ENCODE peak calls at places on chromosome 11, in nine cellular contexts. One of them, this sample, is unnamed.

GRCh38 chr11:77821349-77821851 is 456 bp downstream of the AAMDC start:
- DNase-seq in AG09309: no peak
- DNase-seq in HFFc6: peak; percentile 32
- DNase-seq in mammary epithelial cell: peak; percentile 33
- DNase-seq in HFF-Myc: no peak
- DNase-seq in GM10248: peak; percentile 28
- DNase-seq in mesothelial cell of epicardium: no peak
- DNase-seq in Calu3: peak; percentile 14
- DNase-seq in upper lobe of right lung: peak; percentile 68
- DNase-seq in this sample: peak; percentile 28

GRCh38 chr11:31805037-31805628 is 6.0 kb downstream of the PAX6 start:
- DNase-seq in AG09309: no peak
- DNase-seq in HFFc6: no peak
- DNase-seq in mammary epithelial cell: no peak
- DNase-seq in HFF-Myc: no peak
- DNase-seq in GM10248: peak; percentile 22
- DNase-seq in mesothelial cell of epicardium: peak; percentile 43
- DNase-seq in Calu3: no peak
- DNase-seq in upper lobe of right lung: no peak
- DNase-seq in this sample: peak; percentile 51

GRCh38 chr11:24496728-24497396 is at the start of gene LUZP2:
- DNase-seq in AG09309: no peak
- DNase-seq in HFFc6: no peak
- DNase-seq in mammary epithelial cell: peak; percentile 28
- DNase-seq in HFF-Myc: no peak
- DNase-seq in GM10248: no peak
- DNase-seq in mesothelial cell of epicardium: peak; percentile 68
- DNase-seq in Calu3: peak; percentile 53
- DNase-seq in upper lobe of right lung: peak; percentile 61
- DNase-seq in this sample: peak; percentile 77

GRCh38 chr11:46240861-46241260 is 36.6 kb upstream of the CREB3L1 start:
- DNase-seq in AG09309: no peak
- DNase-seq in HFFc6: no peak
- DNase-seq in mammary epithelial cell: no peak
- DNase-seq in HFF-Myc: no peak
- DNase-seq in GM10248: no peak
- DNase-seq in mesothelial cell of epicardium: no peak
- DNase-seq in Calu3: no peak
- DNase-seq in upper lobe of right lung: no peak
- DNase-seq in this sample: no peak

GRCh38 chr11:8390851-8391612 is 127.4 kb upstream of the LMO1 start:
- DNase-seq in AG09309: no peak
- DNase-seq in HFFc6: no peak
- DNase-seq in mammary epithelial cell: no peak
- DNase-seq in HFF-Myc: no peak
- DNase-seq in GM10248: no peak
- DNase-seq in mesothelial cell of epicardium: no peak
- DNase-seq in Calu3: no peak
- DNase-seq in upper lobe of right lung: no peak
- DNase-seq in this sample: no peak

GRCh38 chr11:47847892-47848635 is at the start of gene NUP160:
- DNase-seq in AG09309: no peak
- DNase-seq in HFFc6: peak; percentile 27
- DNase-seq in mammary epithelial cell: peak; percentile 69
- DNase-seq in HFF-Myc: no peak
- DNase-seq in GM10248: peak; percentile 91
- DNase-seq in mesothelial cell of epicardium: peak; percentile 88
- DNase-seq in Calu3: peak; percentile 91
- DNase-seq in upper lobe of right lung: peak; percentile 95
- DNase-seq in this sample: peak; percentile 91

GRCh38 chr11:56819916-56820315 is 71.4 kb upstream of the OR9G4 start:
- DNase-seq in AG09309: no peak
- DNase-seq in HFFc6: no peak
- DNase-seq in mammary epithelial cell: peak; percentile 65
- DNase-seq in HFF-Myc: no peak
- DNase-seq in GM10248: no peak
- DNase-seq in mesothelial cell of epicardium: no peak
- DNase-seq in Calu3: no peak
- DNase-seq in upper lobe of right lung: no peak
- DNase-seq in this sample: peak; percentile 15

GRCh38 chr11:111906680-111907079 is 4.9 kb downstream of the CRYAB start:
- DNase-seq in AG09309: no peak
- DNase-seq in HFFc6: no peak
- DNase-seq in mammary epithelial cell: no peak
- DNase-seq in HFF-Myc: no peak
- DNase-seq in GM10248: no peak
- DNase-seq in mesothelial cell of epicardium: no peak
- DNase-seq in Calu3: no peak
- DNase-seq in upper lobe of right lung: no peak
- DNase-seq in this sample: no peak

GRCh38 chr11:73680687-73681086 is 34.3 kb downstream of the PLEKHB1 start:
- DNase-seq in AG09309: no peak
- DNase-seq in HFFc6: no peak
- DNase-seq in mammary epithelial cell: no peak
- DNase-seq in HFF-Myc: no peak
- DNase-seq in GM10248: no peak
- DNase-seq in mesothelial cell of epicardium: no peak
- DNase-seq in Calu3: no peak
- DNase-seq in upper lobe of right lung: no peak
- DNase-seq in this sample: no peak

GRCh38 chr11:95076416-95076815 is 9.7 kb downstream of the SRSF8 start:
- DNase-seq in AG09309: no peak
- DNase-seq in HFFc6: no peak
- DNase-seq in mammary epithelial cell: peak; percentile 64
- DNase-seq in HFF-Myc: no peak
- DNase-seq in GM10248: no peak
- DNase-seq in mesothelial cell of epicardium: no peak
- DNase-seq in Calu3: peak; percentile 26
- DNase-seq in upper lobe of right lung: no peak
- DNase-seq in this sample: no peak

GRCh38 chr11:132785878-132786277 is 746.4 kb downstream of the OPCML start:
- DNase-seq in AG09309: no peak
- DNase-seq in HFFc6: no peak
- DNase-seq in mammary epithelial cell: no peak
- DNase-seq in HFF-Myc: no peak
- DNase-seq in GM10248: no peak
- DNase-seq in mesothelial cell of epicardium: no peak
- DNase-seq in Calu3: no peak
- DNase-seq in upper lobe of right lung: no peak
- DNase-seq in this sample: no peak

GRCh38 chr11:8234425-8234821 is 29.3 kb downstream of the LMO1 start:
- DNase-seq in AG09309: no peak
- DNase-seq in HFFc6: no peak
- DNase-seq in mammary epithelial cell: no peak
- DNase-seq in HFF-Myc: no peak
- DNase-seq in GM10248: no peak
- DNase-seq in mesothelial cell of epicardium: no peak
- DNase-seq in Calu3: peak; percentile 36
- DNase-seq in upper lobe of right lung: no peak
- DNase-seq in this sample: peak; percentile 14

GRCh38 chr11:123246749-123247497 is 51.9 kb upstream of the CLMP start:
- DNase-seq in AG09309: no peak
- DNase-seq in HFFc6: peak; percentile 65
- DNase-seq in mammary epithelial cell: peak; percentile 59
- DNase-seq in HFF-Myc: peak; percentile 41
- DNase-seq in GM10248: peak; percentile 82
- DNase-seq in mesothelial cell of epicardium: peak; percentile 88
- DNase-seq in Calu3: peak; percentile 81
- DNase-seq in upper lobe of right lung: peak; percentile 88
- DNase-seq in this sample: peak; percentile 92

GRCh38 chr11:61811831-61812230 is 5.0 kb downstream of the FADS1 start:
- DNase-seq in AG09309: no peak
- DNase-seq in HFFc6: no peak
- DNase-seq in mammary epithelial cell: no peak
- DNase-seq in HFF-Myc: no peak
- DNase-seq in GM10248: no peak
- DNase-seq in mesothelial cell of epicardium: no peak
- DNase-seq in Calu3: no peak
- DNase-seq in upper lobe of right lung: no peak
- DNase-seq in this sample: no peak

GRCh38 chr11:130606781-130607511 is 158.5 kb downstream of the ADAMTS15 start:
- DNase-seq in AG09309: no peak
- DNase-seq in HFFc6: no peak
- DNase-seq in mammary epithelial cell: no peak
- DNase-seq in HFF-Myc: no peak
- DNase-seq in GM10248: no peak
- DNase-seq in mesothelial cell of epicardium: peak; percentile 72
- DNase-seq in Calu3: no peak
- DNase-seq in upper lobe of right lung: no peak
- DNase-seq in this sample: no peak

GRCh38 chr11:1228183-1228821 is 5.4 kb downstream of the MUC5B start:
- DNase-seq in AG09309: no peak
- DNase-seq in HFFc6: no peak
- DNase-seq in mammary epithelial cell: no peak
- DNase-seq in HFF-Myc: no peak
- DNase-seq in GM10248: no peak
- DNase-seq in mesothelial cell of epicardium: no peak
- DNase-seq in Calu3: no peak
- DNase-seq in upper lobe of right lung: peak; percentile 62
- DNase-seq in this sample: peak; percentile 20

GRCh38 chr11:32893091-32893946 is 708 bp downstream of the QSER1 start:
- DNase-seq in AG09309: no peak
- DNase-seq in HFFc6: no peak
- DNase-seq in mammary epithelial cell: peak; percentile 27
- DNase-seq in HFF-Myc: no peak
- DNase-seq in GM10248: peak; percentile 68
- DNase-seq in mesothelial cell of epicardium: peak; percentile 79
- DNase-seq in Calu3: peak; percentile 70
- DNase-seq in upper lobe of right lung: peak; percentile 82
- DNase-seq in this sample: peak; percentile 86

GRCh38 chr11:10072841-10073240 is 221.2 kb downstream of the SBF2 start:
- DNase-seq in AG09309: no peak
- DNase-seq in HFFc6: no peak
- DNase-seq in mammary epithelial cell: peak; percentile 14
- DNase-seq in HFF-Myc: no peak
- DNase-seq in GM10248: no peak
- DNase-seq in mesothelial cell of epicardium: no peak
- DNase-seq in Calu3: no peak
- DNase-seq in upper lobe of right lung: no peak
- DNase-seq in this sample: no peak

DNA sequence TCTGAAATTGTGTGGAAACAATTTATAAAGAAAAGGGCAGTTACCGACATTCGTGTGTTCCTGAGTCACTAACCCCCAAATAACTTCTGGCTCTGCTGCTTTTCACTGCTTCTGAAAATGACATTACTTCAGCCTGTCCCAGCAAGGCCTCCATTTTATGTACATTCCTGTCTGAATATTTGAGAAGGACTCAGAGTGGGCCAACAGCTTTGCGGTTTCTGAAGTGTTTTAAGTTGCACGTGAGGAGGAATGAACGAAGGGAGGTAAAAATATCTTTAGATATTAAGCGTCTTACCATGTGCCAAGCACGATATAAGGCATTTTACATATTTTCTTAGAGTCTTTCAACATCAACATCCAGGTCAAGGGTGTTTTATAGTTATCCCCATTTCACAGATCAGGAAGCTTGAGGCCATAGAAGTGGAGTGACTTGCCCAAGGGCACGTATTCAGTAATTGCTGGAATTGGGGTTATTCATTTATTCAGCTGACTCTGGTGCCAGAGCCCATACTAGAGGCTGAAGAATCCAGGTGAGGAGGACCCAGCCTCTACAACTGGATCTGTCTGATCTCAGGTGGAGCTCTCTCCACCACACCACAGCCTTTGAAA is 30.8 kb upstream of the WNT11 start:
- DNase-seq in AG09309: no peak
- DNase-seq in HFFc6: no peak
- DNase-seq in mammary epithelial cell: no peak
- DNase-seq in HFF-Myc: no peak
- DNase-seq in GM10248: no peak
- DNase-seq in mesothelial cell of epicardium: no peak
- DNase-seq in Calu3: no peak
- DNase-seq in upper lobe of right lung: no peak
- DNase-seq in this sample: no peak
- TF ChIP-seq CTCF in AG09309: no peak
- TF ChIP-seq CTCF in HFFc6: no peak
- TF ChIP-seq CTCF in mammary epithelial cell: no peak
- TF ChIP-seq CTCF in HFF-Myc: no peak
- TF ChIP-seq CTCF in GM10248: no peak
- TF ChIP-seq CTCF in mesothelial cell of epicardium: no peak
- TF ChIP-seq CTCF in Calu3: no peak
- TF ChIP-seq CTCF in upper lobe of right lung: no peak
- TF ChIP-seq CTCF in this sample: no peak

DNA sequence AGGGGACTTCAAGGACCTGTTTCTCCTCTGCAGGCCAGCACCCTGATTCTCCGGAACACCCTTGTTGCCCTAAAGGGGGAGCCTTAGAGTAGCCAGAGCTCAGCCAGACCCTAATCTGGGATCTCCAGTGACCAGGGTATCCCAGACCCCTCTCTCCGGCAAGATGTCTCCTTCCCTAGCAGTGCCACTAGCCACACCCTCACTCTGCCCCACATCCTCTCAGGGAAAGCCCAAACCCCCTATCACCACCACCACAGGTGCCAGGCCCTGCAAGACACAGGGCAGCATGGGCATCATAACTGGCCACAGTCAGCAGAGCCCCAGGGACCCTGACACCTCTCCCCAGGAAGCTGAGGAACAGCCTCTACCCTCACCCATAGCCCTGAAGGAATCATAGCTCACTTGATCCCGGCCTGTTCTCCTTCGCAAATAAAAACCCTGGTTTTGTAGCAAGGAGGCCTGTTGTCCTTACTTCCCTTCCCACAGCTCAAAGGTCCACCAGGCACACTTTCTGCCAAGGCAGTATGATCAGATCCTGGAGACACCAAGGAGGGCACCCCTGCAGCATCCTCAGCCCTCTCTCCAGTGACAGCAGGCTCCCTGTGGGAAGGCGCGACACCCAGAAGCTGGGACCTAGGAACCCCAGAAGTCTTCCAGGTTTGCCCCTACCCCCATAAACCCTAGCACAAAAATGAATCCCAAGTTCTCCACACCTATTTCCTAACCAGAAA is 4.6 kb downstream of the CFL1 start:
- DNase-seq in AG09309: no peak
- DNase-seq in HFFc6: no peak
- DNase-seq in mammary epithelial cell: no peak
- DNase-seq in HFF-Myc: no peak
- DNase-seq in GM10248: no peak
- DNase-seq in mesothelial cell of epicardium: no peak
- DNase-seq in Calu3: no peak
- DNase-seq in upper lobe of right lung: peak; percentile 34
- DNase-seq in this sample: no peak
- TF ChIP-seq CTCF in AG09309: no peak
- TF ChIP-seq CTCF in HFFc6: peak; percentile 26
- TF ChIP-seq CTCF in mammary epithelial cell: no peak
- TF ChIP-seq CTCF in HFF-Myc: no peak
- TF ChIP-seq CTCF in GM10248: no peak
- TF ChIP-seq CTCF in mesothelial cell of epicardium: no peak
- TF ChIP-seq CTCF in Calu3: no peak
- TF ChIP-seq CTCF in upper lobe of right lung: no peak
- TF ChIP-seq CTCF in this sample: no peak

GRCh38 chr11:63745304-63746170 is 23.0 kb downstream of the ZFTA start:
- DNase-seq in AG09309: no peak
- DNase-seq in HFFc6: no peak
- DNase-seq in mammary epithelial cell: no peak
- DNase-seq in HFF-Myc: no peak
- DNase-seq in GM10248: no peak
- DNase-seq in mesothelial cell of epicardium: no peak
- DNase-seq in Calu3: no peak
- DNase-seq in upper lobe of right lung: no peak
- DNase-seq in this sample: no peak
- TF ChIP-seq CTCF in AG09309: no peak
- TF ChIP-seq CTCF in HFFc6: peak; percentile 68
- TF ChIP-seq CTCF in mammary epithelial cell: no peak
- TF ChIP-seq CTCF in HFF-Myc: no peak
- TF ChIP-seq CTCF in GM10248: peak; percentile 15
- TF ChIP-seq CTCF in mesothelial cell of epicardium: no peak
- TF ChIP-seq CTCF in Calu3: no peak
- TF ChIP-seq CTCF in upper lobe of right lung: no peak
- TF ChIP-seq CTCF in this sample: no peak

GRCh38 chr11:121591405-121592033 is 138.8 kb upstream of the SORL1-AS1 start:
- DNase-seq in AG09309: peak; percentile 52
- DNase-seq in HFFc6: peak; percentile 75
- DNase-seq in mammary epithelial cell: peak; percentile 65
- DNase-seq in HFF-Myc: peak; percentile 72
- DNase-seq in GM10248: peak; percentile 73
- DNase-seq in mesothelial cell of epicardium: peak; percentile 74
- DNase-seq in Calu3: peak; percentile 62
- DNase-seq in upper lobe of right lung: no peak
- DNase-seq in this sample: peak; percentile 68
- TF ChIP-seq CTCF in AG09309: peak; percentile 83
- TF ChIP-seq CTCF in HFFc6: peak; percentile 95
- TF ChIP-seq CTCF in mammary epithelial cell: peak; percentile 82
- TF ChIP-seq CTCF in HFF-Myc: peak; percentile 80
- TF ChIP-seq CTCF in GM10248: peak; percentile 82
- TF ChIP-seq CTCF in mesothelial cell of epicardium: peak; percentile 75
- TF ChIP-seq CTCF in Calu3: no peak
- TF ChIP-seq CTCF in upper lobe of right lung: peak; percentile 88
- TF ChIP-seq CTCF in this sample: peak; percentile 85